ENCODE peak calls at places on chromosome 2, in five cellular contexts. N, V, W, L and Q are unnamed samples.

GRCh38 chr2:33530614-33531344 is 54.3 kb downstream of the RASGRP3 start:
- DNase-seq in W (no peak), L (no peak), N (no peak), V (no peak), Q (no peak)

GRCh38 chr2:72145658-72146329 is 1.9 kb downstream of the CYP26B1 start:
- DNase-seq in V (no peak), W (peak; percentile 57), N (no peak), L (no peak), Q (no peak)

GRCh38 chr2:149832256-149832655 is 244.7 kb upstream of the MMADHC start:
- DNase-seq in V (no peak), N (no peak), L (no peak), W (no peak), Q (no peak)

GRCh38 chr2:139214806-139215205 is 434.6 kb upstream of the NXPH2 start:
- DNase-seq in V (no peak), N (no peak), L (no peak), W (no peak), Q (no peak)

GRCh38 chr2:108917078-108917440 is 72.0 kb downstream of the EDAR start:
- DNase-seq in N (no peak), V (no peak), W (no peak), L (no peak), Q (no peak)

GRCh38 chr2:187594801-187595200 is 40.6 kb upstream of the TFPI start:
- DNase-seq in N (no peak), V (no peak), W (no peak), L (no peak), Q (no peak)

GRCh38 chr2:6309415-6310185 is 556.1 kb downstream of the CMPK2 start:
- DNase-seq in W (no peak), N (no peak), V (no peak), L (no peak), Q (no peak)

GRCh38 chr2:79219383-79219988 is 59.9 kb upstream of the REG3A start:
- DNase-seq in N (no peak), W (no peak), L (no peak), V (no peak), Q (peak; percentile 37)

GRCh38 chr2:52518673-52519072 is 1248.9 kb upstream of the CHAC2 start:
- DNase-seq in N (no peak), W (no peak), V (no peak), L (no peak), Q (no peak)

GRCh38 chr2:24304098-24304497 is 56.2 kb downstream of the ITSN2 start:
- DNase-seq in V (peak; percentile 56), N (no peak), W (peak; percentile 92), L (peak; percentile 56), Q (no peak)

GRCh38 chr2:186687774-186688173 is 6.1 kb upstream of the FAM171B start:
- DNase-seq in W (no peak), L (no peak), N (no peak), V (no peak), Q (no peak)

GRCh38 chr2:48209214-48209885 is 303.1 kb upstream of the FBXO11 start:
- DNase-seq in V (no peak), N (no peak), W (no peak), L (no peak), Q (no peak)

GRCh38 chr2:237429761-237430160 is 15.8 kb upstream of the COL6A3 start:
- DNase-seq in N (no peak), V (no peak), L (peak; percentile 59), W (no peak), Q (no peak)

GRCh38 chr2:203594541-203594940 is 59.4 kb upstream of the RAPH1 start:
- DNase-seq in L (no peak), V (peak; percentile 39), N (no peak), W (no peak), Q (no peak)

GRCh38 chr2:100422320-100422719 is 4.9 kb upstream of the CHST10 start:
- DNase-seq in W (no peak), N (no peak), L (no peak), V (no peak), Q (peak; percentile 41)

GRCh38 chr2:37211939-37212338 is 15.6 kb downstream of the CEBPZOS start:
- DNase-seq in N (no peak), W (no peak), L (no peak), V (no peak), Q (no peak)

GRCh38 chr2:46781468-46782189 is 134.0 kb downstream of the MCFD2 start:
- DNase-seq in W (peak; percentile 56), N (no peak), V (no peak), L (no peak), Q (no peak)

GRCh38 chr2:104888489-104889245 is 34.8 kb downstream of the POU3F3 start:
- DNase-seq in N (no peak), L (no peak), V (no peak), W (no peak), Q (no peak)

GRCh38 chr2:222167762-222168161 is 131.0 kb downstream of the PAX3 start:
- DNase-seq in N (no peak), L (no peak), V (no peak), W (no peak), Q (no peak)

GRCh38 chr2:135258193-135258592 is 206.1 kb downstream of the RAB3GAP1 start:
- DNase-seq in V (no peak), W (no peak), N (no peak), L (no peak), Q (no peak)

GRCh38 chr2:216615298-216616082 is 17.7 kb upstream of the IGFBP2 start:
- DNase-seq in N (no peak), V (no peak), L (no peak), W (no peak), Q (no peak)

GRCh38 chr2:204550738-204551137 is 5.5 kb downstream of the PARD3B start:
- DNase-seq in N (no peak), L (no peak), V (peak; percentile 96), W (no peak), Q (no peak)

GRCh38 chr2:235734700-235735205 is 240.9 kb downstream of the AGAP1 start:
- DNase-seq in L (no peak), N (no peak), W (peak; percentile 68), V (no peak), Q (no peak)

GRCh38 chr2:6231166-6231565 is 539.0 kb downstream of the SOX11 start:
- DNase-seq in N (no peak), W (no peak), L (no peak), V (no peak), Q (no peak)

GRCh38 chr2:29920130-29920577 is 1.2 kb downstream of the ALK start:
- DNase-seq in L (no peak), V (no peak), W (no peak), N (no peak), Q (no peak)

GRCh38 chr2:227506456-227506855 is 34.5 kb downstream of the AGFG1 start:
- DNase-seq in W (no peak), V (no peak), L (no peak), N (no peak), Q (no peak)

GRCh38 chr2:68237976-68238580 is 14.3 kb downstream of the PPP3R1 start:
- DNase-seq in L (no peak), N (no peak), V (no peak), W (no peak), Q (no peak)

GRCh38 chr2:6202756-6203155 is 510.6 kb downstream of the SOX11 start:
- DNase-seq in L (no peak), N (no peak), W (no peak), V (no peak), Q (no peak)

GRCh38 chr2:164664070-164664469 is 42.8 kb upstream of the GRB14 start:
- DNase-seq in L (no peak), W (no peak), N (no peak), V (no peak), Q (no peak)

GRCh38 chr2:46555011-46555410 is 75.6 kb downstream of the TMEM247 start:
- DNase-seq in V (no peak), N (no peak), W (no peak), L (no peak), Q (no peak)

GRCh38 chr2:33015421-33016142 is 68.8 kb downstream of the LTBP1 start:
- DNase-seq in W (no peak), V (peak; percentile 52), N (no peak), L (no peak), Q (no peak)

GRCh38 chr2:20343128-20343527 is 7.5 kb downstream of the PUM2 start:
- DNase-seq in V (no peak), L (no peak), N (no peak), W (no peak), Q (no peak)

DNA sequence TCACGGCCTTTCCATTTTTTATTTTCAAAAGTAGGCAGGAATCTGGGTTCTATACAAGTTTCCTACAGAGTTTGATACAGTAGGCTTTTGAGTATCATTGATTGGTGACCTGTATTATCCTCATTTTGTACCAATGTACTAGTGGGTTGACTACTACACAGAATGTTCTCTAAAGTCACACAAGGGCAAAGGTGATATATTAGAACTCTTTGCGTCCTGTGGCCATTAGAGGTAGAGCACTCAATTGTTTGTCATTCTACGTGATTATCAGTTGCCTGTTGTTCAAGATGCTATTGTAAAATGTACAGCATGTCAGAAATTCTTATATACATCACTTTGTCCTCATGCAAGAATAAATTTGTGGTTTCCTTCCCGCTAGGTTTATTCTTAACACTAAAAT is 24.8 kb downstream of the WDR75 start:
- DNase-seq in N (no peak), W (no peak), V (no peak), L (no peak), Q (no peak)
- H3K36me3 ChIP-seq in N (peaks cover 57% of the 10 kb centered on the region), W (peaks cover 66% of the 10 kb centered on the region), V (peaks cover 5% of the 10 kb centered on the region), L (peaks cover 73% of the 10 kb centered on the region), Q (peaks cover 27% of the 10 kb centered on the region)

DNA sequence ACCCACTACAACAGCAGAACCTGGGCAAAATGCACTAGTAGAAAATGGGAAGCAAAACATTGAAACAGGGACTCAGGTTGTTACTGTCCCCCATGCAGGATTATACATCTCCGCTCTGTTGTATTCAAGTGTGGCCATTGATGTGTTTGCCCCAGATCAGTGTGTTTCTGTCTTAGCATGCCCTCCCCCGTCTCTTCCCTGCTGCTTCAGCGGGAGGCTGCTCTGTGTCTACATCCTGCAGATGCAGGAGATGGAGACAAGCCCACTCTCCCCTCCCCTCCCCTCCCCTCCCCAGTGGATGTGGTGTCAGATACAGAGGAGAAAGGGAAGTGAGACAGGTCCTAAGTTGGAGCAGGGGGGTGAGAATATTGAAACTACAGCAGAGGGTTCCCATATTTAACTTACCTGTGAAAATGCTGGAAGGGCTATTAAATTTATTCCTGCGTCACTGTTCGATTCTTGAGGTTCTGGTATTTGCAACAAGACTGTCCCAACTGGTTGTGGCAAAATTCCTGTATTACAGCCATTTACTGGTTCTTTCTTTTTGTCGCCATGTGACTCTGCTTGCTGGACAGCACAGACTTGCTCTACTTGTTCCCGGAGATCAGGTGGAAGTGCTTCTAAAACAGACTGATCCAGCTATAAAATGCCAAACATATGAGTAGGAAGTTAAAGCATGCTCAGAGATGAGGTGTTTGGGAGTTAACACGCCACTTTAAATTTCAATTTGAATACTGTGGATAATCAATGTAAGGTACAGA is 67.0 kb downstream of the EIF5B start:
- DNase-seq in L (no peak), N (no peak), W (no peak), V (no peak), Q (no peak)
- H3K36me3 ChIP-seq in L (peaks cover 79% of the 10 kb centered on the region), N (peaks cover 43% of the 10 kb centered on the region), W (peaks cover 76% of the 10 kb centered on the region), V (peaks cover 8% of the 10 kb centered on the region), Q (peaks cover 9% of the 10 kb centered on the region)

DNA sequence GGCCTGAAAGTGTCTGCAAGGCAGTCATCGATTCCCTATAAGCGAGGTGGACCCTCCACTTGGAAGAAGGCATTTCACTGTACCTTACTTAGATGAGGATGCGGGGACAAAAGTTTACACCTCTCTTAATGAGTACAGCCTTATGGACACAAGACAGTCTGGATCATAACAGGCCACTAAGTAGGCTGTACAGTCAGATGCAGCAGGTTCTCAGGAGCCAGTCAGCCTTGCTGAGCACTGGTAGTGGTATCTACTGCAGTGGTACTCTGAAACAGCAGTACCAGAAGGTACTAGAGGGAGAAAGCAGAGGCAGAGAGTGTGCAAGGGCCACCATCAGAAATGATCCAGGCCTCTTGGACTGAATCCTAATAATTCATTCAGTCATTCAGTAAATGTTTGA is 77.6 kb downstream of the KCMF1 start:
- DNase-seq in V (no peak), W (no peak), L (no peak), N (no peak), Q (no peak)
- H3K36me3 ChIP-seq in V (peaks cover 14% of the 10 kb centered on the region), W (peaks cover 63% of the 10 kb centered on the region), L (peaks cover 73% of the 10 kb centered on the region), N (peaks cover 29% of the 10 kb centered on the region), Q (peaks cover 5% of the 10 kb centered on the region)

GRCh38 chr2:181916726-181917377 is 25.3 kb downstream of the ITPRID2 start:
- DNase-seq in V (no peak), L (no peak), N (no peak), W (no peak), Q (no peak)
- H3K36me3 ChIP-seq in V (peaks cover 20% of the 10 kb centered on the region), L (peaks cover 93% of the 10 kb centered on the region), N (peaks cover 14% of the 10 kb centered on the region), W (peaks cover 91% of the 10 kb centered on the region), Q (peaks cover 3% of the 10 kb centered on the region)